ENCODE peak calls at places on chromosome 22, in four cellular contexts. Q, D, J and S are unnamed samples.

GRCh38 chr22:35324067-35324466 is 24.4 kb downstream of the TOM1 start:
- DNase-seq in Q (no peak), J (no peak), D (no peak), S (no peak)

GRCh38 chr22:24483966-24484545 is 11.1 kb upstream of the UPB1 start:
- DNase-seq in Q (no peak), D (no peak), J (no peak), S (no peak)

GRCh38 chr22:36795633-36796032 is 19.7 kb upstream of the IFT27 start:
- DNase-seq in Q (no peak), D (no peak), J (no peak), S (no peak)

GRCh38 chr22:40525250-40525884 is 111.2 kb downstream of the MRTFA start:
- DNase-seq in J (peak), Q (peak), D (peak), S (peak)

GRCh38 chr22:44444341-44445306 is 53.4 kb downstream of the RTL6 start:
- DNase-seq in J (no peak), D (no peak), Q (no peak), S (no peak)

GRCh38 chr22:46758867-46759290 is 3.6 kb upstream of the TBC1D22A start:
- DNase-seq in Q (no peak), D (peak), J (peak), S (peak)

GRCh38 chr22:44595841-44596341 is 97.9 kb upstream of the RTL6 start:
- DNase-seq in Q (no peak), D (no peak), J (no peak), S (no peak)

GRCh38 chr22:36998620-36999351 is 20.5 kb downstream of the TST start:
- DNase-seq in D (no peak), Q (no peak), J (no peak), S (no peak)

GRCh38 chr22:46027219-46028068 is 50.5 kb upstream of the WNT7B start:
- DNase-seq in D (no peak), J (peak), Q (no peak), S (no peak)

GRCh38 chr22:27784099-27784446 is 17.5 kb downstream of the MN1 start:
- DNase-seq in D (no peak), Q (no peak), J (no peak), S (no peak)

GRCh38 chr22:28950567-28951411 is 67.4 kb downstream of the ZNRF3 start:
- DNase-seq in D (no peak), Q (no peak), J (no peak), S (no peak)

GRCh38 chr22:50271011-50271394 is 823 bp upstream of the MAPK11 start:
- DNase-seq in D (no peak), J (no peak), Q (no peak), S (no peak)

GRCh38 chr22:49670610-49671330 is 156.9 kb downstream of the BRD1 start:
- DNase-seq in Q (no peak), D (peak), J (no peak), S (peak)

GRCh38 chr22:25113316-25113721 is 86.3 kb upstream of the CRYBB3 start:
- DNase-seq in D (no peak), Q (no peak), J (no peak), S (no peak)

GRCh38 chr22:46129390-46130041 is 20.8 kb upstream of the PPARA start:
- DNase-seq in Q (no peak), J (no peak), D (no peak), S (no peak)

GRCh38 chr22:39457546-39458442 is 982 bp downstream of the MGAT3 start:
- DNase-seq in D (no peak), Q (no peak), J (no peak), S (no peak)

GRCh38 chr22:24289138-24289537 is 18.5 kb downstream of the SPECC1L start:
- DNase-seq in D (no peak), Q (no peak), J (no peak), S (no peak)

GRCh38 chr22:21972293-21972779 is 10.3 kb downstream of the TOP3B start:
- DNase-seq in Q (no peak), D (peak), J (no peak), S (peak)

GRCh38 chr22:44337658-44338004 is 24.9 kb upstream of the SHISAL1 start:
- DNase-seq in Q (no peak), J (no peak), D (peak), S (no peak)

GRCh38 chr22:36329217-36330078 is 58.3 kb downstream of the MYH9 start:
- DNase-seq in J (no peak), Q (peak), D (peak), S (peak)

GRCh38 chr22:40256501-40256900 is 78.8 kb downstream of the TNRC6B start:
- DNase-seq in J (no peak), Q (no peak), D (no peak), S (no peak)

GRCh38 chr22:46280999-46281623 is 13.3 kb downstream of the TTC38 start:
- DNase-seq in Q (peak), D (no peak), J (peak), S (no peak)

GRCh38 chr22:43232445-43232844 is 45.5 kb upstream of the TTLL12 start:
- DNase-seq in J (no peak), D (no peak), Q (no peak), S (no peak)

GRCh38 chr22:26888887-26889286 is 231.5 kb downstream of the MIAT start:
- DNase-seq in D (no peak), Q (no peak), J (no peak), S (no peak)

GRCh38 chr22:48886604-48887393 is 940.9 kb downstream of the BRD1 start:
- DNase-seq in D (no peak), Q (no peak), J (no peak), S (no peak)

GRCh38 chr22:46686221-46686872 is 51.7 kb downstream of the CERK start:
- DNase-seq in J (no peak), D (no peak), Q (peak), S (no peak)

GRCh38 chr22:48482771-48483170 is 1344.9 kb downstream of the BRD1 start:
- DNase-seq in D (no peak), Q (no peak), J (no peak), S (no peak)

GRCh38 chr22:24155597-24156145 is 25.6 kb upstream of the SUSD2 start:
- DNase-seq in J (peak), Q (peak), D (peak), S (peak)